ENCODE peak calls at places on chromosomes 12 and 14, in five cellular contexts. Q is uterus, M is breast epithelium, X is IMR-90, Z is prostate gland. P is an unnamed sample. For H3K4me1, the result is how much of the 10 kb centered on the place peaks cover.

GRCh38 chr12:113136128-113136989 is 798 bp upstream of the RASAL1 start:
- DNase-seq in Q (no peak), M (no peak), X (no peak), Z (no peak), P (peak)

GRCh38 chr12:104680070-104680469 is 223.3 kb downstream of the CHST11 start:
- DNase-seq in Q (no peak), Z (no peak), X (peak), M (no peak), P (no peak)

GRCh38 chr14:74763803-74764531 is 851 bp downstream of the YLPM1 start:
- DNase-seq in Z (peak), X (peak), Q (peak), M (no peak), P (no peak)

GRCh38 chr14:72804653-72805180 is 89.2 kb downstream of the DPF3 start:
- DNase-seq in X (no peak), Z (no peak), M (no peak), Q (no peak), P (no peak)

GRCh38 chr14:19941668-19942067 is 11.0 kb downstream of the OR4K1 start:
- DNase-seq in Q (no peak), M (no peak), Z (no peak), X (no peak), P (no peak)

GRCh38 chr12:2613674-2614073 is 181.1 kb upstream of the FKBP4 start:
- DNase-seq in X (peak), M (no peak), Z (no peak), Q (peak), P (no peak)

GRCh38 chr14:75434557-75435248 is 6.9 kb downstream of the JDP2 start:
- DNase-seq in M (no peak), Z (no peak), X (no peak), Q (no peak), P (no peak)

GRCh38 chr12:70603044-70603443 is 34.2 kb downstream of the PTPRB start:
- DNase-seq in M (no peak), Q (no peak), X (peak), Z (no peak), P (no peak)

GRCh38 chr14:55255185-55255584 is 16.0 kb upstream of the FBXO34 start:
- DNase-seq in X (no peak), Q (no peak), Z (no peak), M (no peak), P (no peak)
- TF ChIP-seq POLR2A in X (no peak), Q (no peak), Z (no peak), M (no peak), P (no peak)

GRCh38 chr12:55727643-55728184 is 1.1 kb downstream of the CD63 start:
- DNase-seq in M (peak), Q (peak), X (peak), Z (peak), P (peak)
- H3K4me1 ChIP-seq in M (under half), Q (under half), X (under half), Z (under half), P (half or more)

GRCh38 chr12:121537814-121538698 is 42.8 kb downstream of the KDM2B start:
- DNase-seq in Q (no peak), Z (no peak), M (no peak), X (no peak), P (no peak)

GRCh38 chr12:121535150-121536057 is 45.4 kb downstream of the KDM2B start:
- DNase-seq in Z (no peak), M (no peak), X (no peak), Q (no peak), P (no peak)

GRCh38 chr12:121536058-121536928 is 44.5 kb downstream of the KDM2B start:
- DNase-seq in Q (peak), Z (peak), M (no peak), X (peak), P (peak)

GRCh38 chr12:121538699-121539061 is 42.1 kb downstream of the KDM2B start:
- DNase-seq in Q (no peak), X (peak), M (no peak), Z (no peak), P (no peak)

DNA sequence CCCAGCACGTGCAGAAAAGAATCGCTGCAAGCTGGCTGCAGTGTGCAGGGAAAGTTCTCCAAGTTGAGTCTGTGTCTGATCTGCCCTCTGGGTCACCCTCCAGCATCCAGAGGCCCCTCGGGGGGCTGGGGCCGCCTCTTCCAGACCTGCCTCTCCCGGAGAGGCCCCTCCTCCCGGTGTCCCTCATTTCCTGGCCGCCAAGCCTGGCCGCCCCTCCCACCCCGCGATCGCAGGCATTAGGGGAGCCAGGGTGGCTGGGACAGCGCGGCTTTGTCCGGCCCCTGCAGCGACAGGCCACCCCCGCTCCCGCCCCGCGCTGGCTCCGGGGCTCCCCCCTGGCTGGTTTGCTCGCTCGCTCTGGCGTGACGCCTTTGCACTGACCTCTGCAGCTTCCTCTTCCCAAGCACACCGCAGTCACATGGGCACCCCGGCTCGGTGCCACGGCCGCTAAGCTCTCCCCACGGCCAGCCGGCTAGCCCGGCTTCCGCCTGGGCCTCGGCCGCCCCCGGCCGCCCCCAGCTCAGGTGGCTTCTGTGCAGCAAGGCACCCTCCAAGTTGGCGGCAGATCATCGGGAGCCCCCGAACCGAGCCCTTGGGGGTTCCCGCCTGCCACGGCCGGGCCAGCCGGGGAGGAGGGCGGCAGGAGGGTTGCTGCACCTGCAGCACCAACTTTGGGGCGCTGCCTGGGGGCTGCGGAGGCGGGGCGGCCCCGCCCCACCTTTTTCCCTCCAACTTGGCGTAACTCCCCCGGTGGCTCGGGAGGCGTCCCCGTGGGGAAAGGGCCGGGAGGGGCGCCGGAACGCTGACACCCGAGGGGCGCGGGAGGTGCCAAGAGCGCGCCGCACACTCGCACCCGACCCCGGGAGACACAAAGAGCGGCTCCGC is 43.7 kb downstream of the KDM2B start:
- DNase-seq in M (peak), Q (peak), Z (peak), X (peak), P (peak)
- TF ChIP-seq POLR2A in M (no peak), Q (peak), Z (peak), X (no peak), P (peak)

GRCh38 chr14:104678346-104678745 is 11.1 kb upstream of the INF2 start:
- DNase-seq in Z (no peak), Q (peak), M (no peak), X (peak), P (peak)
- H3K4me1 ChIP-seq in Z (under half), Q (under half), M (under half), X (under half), P (half or more)

GRCh38 chr12:31728917-31729640 is at the start of gene AMN1:
- DNase-seq in Q (peak), Z (peak), X (peak), M (peak), P (peak)
- TF ChIP-seq POLR2A in Q (peak), Z (peak), X (peak), M (peak), P (no peak)

GRCh38 chr12:122979001-122979907 is 1.2 kb upstream of the ARL6IP4 start:
- DNase-seq in X (no peak), Z (no peak), M (no peak), Q (no peak), P (peak)

GRCh38 chr12:122978507-122978955 is 1.9 kb upstream of the ARL6IP4 start:
- DNase-seq in Q (no peak), Z (no peak), M (no peak), X (no peak), P (peak)

GRCh38 chr12:122981036-122981471 is 573 bp downstream of the ARL6IP4 start:
- DNase-seq in Z (no peak), Q (no peak), M (no peak), X (no peak), P (no peak)

GRCh38 chr12:122980192-122981035 is at the start of gene ARL6IP4:
- DNase-seq in Q (no peak), X (peak), Z (peak), M (no peak), P (peak)

DNA sequence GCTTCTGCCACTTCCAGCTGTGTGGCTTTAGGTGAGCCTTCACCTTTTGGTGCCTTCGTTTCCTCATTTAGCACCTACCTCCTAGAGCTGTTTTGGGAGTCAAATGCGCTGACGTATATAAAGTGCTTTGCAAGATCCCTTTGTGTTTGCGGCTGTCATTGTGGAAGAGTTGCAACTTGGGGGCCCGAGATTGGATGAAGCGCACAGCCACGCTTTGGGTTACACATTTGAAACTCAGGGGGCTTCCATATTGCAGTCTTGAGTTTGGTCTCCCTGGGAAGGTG is 631 bp upstream of the ARL6IP4 start:
- DNase-seq in Q (no peak), Z (no peak), M (no peak), X (no peak), P (no peak)
- H3K4me1 ChIP-seq in Q (under half), Z (under half), M (under half), X (under half), P (half or more)